ENCODE peak calls at places on chromosome 11, in seven cellular contexts. O is thyroid gland, E is transverse colon, R is ovary, C is body of pancreas, B is esophagus squamous epithelium, V is IMR-90. W is an unnamed sample.

GRCh38 chr11:11583801-11584445 is 37.9 kb downstream of the GALNT18 start:
- DNase-seq in V (peak; percentile 9), B (no peak), C (no peak), E (no peak), O (no peak), R (no peak), W (no peak)

GRCh38 chr11:115860246-115860645 is 356.0 kb upstream of the CADM1 start:
- DNase-seq in C (no peak), E (no peak), R (no peak), O (no peak), V (no peak), B (no peak), W (no peak)

GRCh38 chr11:94193288-94193687 is 64.6 kb downstream of the PANX1 start:
- DNase-seq in O (no peak), E (no peak), V (peak; percentile 96), B (no peak), R (no peak), C (no peak), W (peak; percentile 62)

GRCh38 chr11:6771926-6772898 is at the start of gene OR2AG2:
- DNase-seq in V (no peak), O (no peak), C (no peak), R (no peak), E (no peak), B (no peak), W (no peak)

GRCh38 chr11:28738549-28738948 is 630.4 kb downstream of the METTL15 start:
- DNase-seq in B (no peak), E (no peak), C (no peak), O (no peak), V (peak; percentile 34), R (no peak), W (no peak)

GRCh38 chr11:86395061-86395551 is 20.4 kb downstream of the CCDC81 start:
- DNase-seq in O (peak; percentile 90), V (peak; percentile 34), R (peak; percentile 25), B (no peak), C (no peak), E (no peak), W (peak; percentile 38)

GRCh38 chr11:79088967-79089366 is 351.9 kb downstream of the TENM4 start:
- DNase-seq in R (no peak), B (no peak), V (no peak), O (no peak), C (no peak), E (no peak), W (no peak)

GRCh38 chr11:112418438-112418837 is 157.8 kb upstream of the PLET1 start:
- DNase-seq in V (no peak), O (no peak), R (no peak), E (no peak), C (no peak), B (no peak), W (no peak)

GRCh38 chr11:13238879-13239514 is 38.6 kb upstream of the BMAL1 start:
- DNase-seq in R (no peak), E (peak; percentile 46), B (no peak), O (peak; percentile 41), C (peak; percentile 49), V (peak; percentile 41), W (peak; percentile 71)

GRCh38 chr11:45769960-45770359 is 35.0 kb upstream of the SLC35C1 start:
- DNase-seq in V (no peak), B (no peak), C (no peak), O (no peak), R (no peak), E (no peak), W (no peak)

GRCh38 chr11:42407379-42407778 is 904.4 kb upstream of the API5 start:
- DNase-seq in V (no peak), E (no peak), C (no peak), O (peak; percentile 16), B (no peak), R (no peak), W (no peak)

GRCh38 chr11:123509737-123510578 is 79.9 kb downstream of the GRAMD1B start:
- DNase-seq in R (no peak), E (no peak), B (no peak), C (no peak), O (peak; percentile 78), V (peak; percentile 91), W (peak; percentile 78)

GRCh38 chr11:125872138-125872491 is 15.4 kb upstream of the HYLS1 start:
- DNase-seq in B (no peak), O (no peak), E (no peak), V (no peak), R (no peak), C (no peak), W (no peak)

GRCh38 chr11:7281083-7281482 is 29.4 kb downstream of the SYT9 start:
- DNase-seq in O (no peak), R (no peak), C (no peak), B (no peak), V (no peak), E (no peak), W (no peak)

GRCh38 chr11:125517116-125517804 is 21.2 kb upstream of the FEZ1 start:
- DNase-seq in V (peak; percentile 86), R (peak; percentile 38), B (no peak), O (no peak), C (no peak), E (no peak), W (peak; percentile 20)

GRCh38 chr11:46918087-46918751 is at the start of gene LRP4:
- DNase-seq in O (peak; percentile 55), C (peak; percentile 56), V (no peak), B (no peak), R (peak; percentile 68), E (peak; percentile 69), W (peak; percentile 66)

GRCh38 chr11:107252429-107253161 is 205.0 kb downstream of the CWF19L2 start:
- DNase-seq in C (no peak), O (no peak), B (no peak), E (no peak), V (no peak), R (no peak), W (no peak)

GRCh38 chr11:107259826-107260225 is 197.8 kb downstream of the CWF19L2 start:
- DNase-seq in E (no peak), V (no peak), R (no peak), C (no peak), B (no peak), O (no peak), W (no peak)

DNA sequence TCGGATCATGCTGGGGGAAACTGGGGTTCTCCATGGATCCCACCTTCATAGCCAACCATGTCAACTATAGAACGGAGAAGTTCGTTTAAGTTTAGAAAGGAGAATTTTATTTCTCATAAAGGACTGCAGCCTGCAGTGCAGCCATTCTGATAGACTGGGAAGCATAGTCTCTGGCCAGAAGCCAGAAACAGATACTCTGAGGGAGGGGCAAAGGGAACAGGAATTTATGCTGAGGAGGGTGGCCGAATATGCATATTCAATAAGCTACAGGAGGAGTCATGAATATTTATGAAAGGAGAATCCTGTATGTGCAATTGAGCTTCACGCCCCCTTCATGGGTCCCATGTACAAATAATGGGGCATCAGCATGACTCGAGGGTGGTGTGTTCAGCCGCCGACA is 200.0 kb downstream of the CWF19L2 start:
- DNase-seq in E (no peak), B (no peak), O (no peak), V (no peak), R (no peak), C (no peak), W (no peak)
- H3K27ac ChIP-seq in E (no peak overlapping the region), B (no peak overlapping the region), O (no peak overlapping the region), V (no peak overlapping the region), R (no peak overlapping the region), C (no peak overlapping the region), W (no peak overlapping the region)

GRCh38 chr11:70399681-70400112 is 1.4 kb downstream of the CTTN start:
- DNase-seq in B (no peak), C (peak; percentile 81), R (peak; percentile 93), E (peak; percentile 74), O (peak; percentile 81), V (peak; percentile 97), W (peak; percentile 93)
- TF ChIP-seq POLR2A in B (no peak), C (peak; percentile 45), R (peak; percentile 47), E (peak; percentile 36), O (no peak), V (peak; percentile 88), W (no peak)

DNA sequence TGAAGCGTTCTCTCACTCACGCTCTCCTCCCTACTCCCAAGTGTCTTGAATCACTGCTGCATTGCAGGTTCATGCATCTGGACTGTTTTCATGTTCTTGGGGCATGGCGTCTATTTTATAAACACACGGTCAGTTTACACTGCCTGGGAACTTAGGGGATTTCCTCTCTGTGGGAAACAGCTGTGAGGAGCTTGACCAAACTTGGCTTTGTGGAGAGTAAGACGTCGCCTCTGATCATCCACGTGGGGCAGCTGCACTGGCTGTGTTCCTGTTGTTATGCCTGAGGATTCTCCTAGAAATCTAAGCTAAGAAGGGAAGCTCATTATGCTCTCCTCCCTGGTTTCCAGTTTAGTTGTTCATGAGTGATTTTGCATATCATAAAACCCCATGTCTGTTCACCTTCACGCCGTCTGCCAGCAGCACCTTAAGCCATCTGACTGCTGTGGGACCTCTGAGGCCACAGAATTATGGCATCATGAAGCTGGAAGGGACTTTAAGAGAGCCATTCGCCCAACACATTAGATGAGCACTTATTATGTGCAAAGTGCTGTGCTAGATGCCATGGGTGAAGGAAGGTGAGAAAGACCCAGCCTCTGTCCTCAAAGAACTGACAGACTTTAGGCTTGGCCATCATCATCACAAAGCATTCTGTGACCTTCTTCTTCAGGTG is 38.8 kb upstream of the POU2AF1 start:
- DNase-seq in E (peak; percentile 68), B (no peak), R (peak; percentile 71), O (peak; percentile 90), C (peak; percentile 31), V (peak; percentile 99), W (no peak)
- H3K27ac ChIP-seq in E (peak overlapping the region; percentile 78), B (peak overlapping the region; percentile 81), R (peak overlapping the region; percentile 60), O (peak overlapping the region; percentile 96), C (no peak overlapping the region), V (no peak overlapping the region), W (no peak overlapping the region)

GRCh38 chr11:64225608-64226506 is at the start of the genes NUDT22 and TRPT1:
- DNase-seq in B (no peak), R (peak; percentile 95), O (peak; percentile 94), V (peak; percentile 66), C (peak; percentile 93), E (peak; percentile 96), W (peak; percentile 89)
- TF ChIP-seq POLR2A in B (peak; percentile 86), R (peak; percentile 92), O (peak; percentile 4), V (peak; percentile 49), C (peak; percentile 66), E (peak; percentile 93), W (peak; percentile 71)

DNA sequence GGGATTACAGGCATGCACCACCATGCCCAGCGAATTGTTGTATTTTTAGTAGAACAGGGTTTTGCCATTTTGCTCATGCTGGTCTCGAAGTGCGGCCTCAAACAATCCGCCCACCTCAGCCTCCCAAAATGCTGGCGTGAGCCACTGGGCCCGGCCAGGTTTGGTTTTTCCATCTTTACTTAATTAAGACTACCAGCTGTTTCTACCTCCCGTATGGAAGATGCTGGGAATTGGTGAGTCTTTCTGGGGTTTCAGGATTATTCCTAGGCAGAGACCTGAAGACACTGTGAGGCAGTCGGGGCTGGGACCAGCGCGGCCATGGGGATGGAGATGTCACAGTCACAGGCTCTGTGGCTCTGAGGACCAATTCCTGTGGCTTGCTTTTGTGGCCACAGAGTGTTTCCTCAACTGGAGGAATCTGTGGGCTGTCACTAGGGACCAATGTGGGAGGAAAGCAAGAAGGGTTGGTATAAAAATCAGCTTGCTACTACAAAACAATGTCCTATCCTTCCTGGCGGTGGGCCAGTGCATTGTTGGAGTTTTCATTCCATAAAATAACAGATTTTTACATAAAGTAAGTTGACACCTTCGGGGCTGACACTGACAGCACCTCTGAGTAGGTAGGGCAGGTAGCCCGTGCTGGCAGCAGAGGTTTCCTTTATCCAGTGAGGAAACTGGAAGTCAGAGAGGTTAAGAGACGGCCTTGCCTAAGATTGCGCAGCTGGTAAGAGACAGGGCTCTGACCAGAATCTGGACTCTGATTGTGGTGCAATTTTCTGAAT is 8.4 kb upstream of the FTH1 start:
- DNase-seq in B (no peak), O (no peak), C (no peak), R (no peak), V (no peak), E (no peak), W (no peak)
- H3K27ac ChIP-seq in B (peak overlapping the region; percentile 94), O (peak overlapping the region; percentile 92), C (peak overlapping the region; percentile 99), R (no peak overlapping the region), V (no peak overlapping the region), E (peak overlapping the region; percentile 41), W (no peak overlapping the region)